ENCODE peak calls at places on chromosomes 11 and 22, in five cellular contexts. One of them, this sample, is unnamed.

GRCh38 chr22:27336151-27337090 is 465.1 kb downstream of the MN1 start:
- DNase-seq in GM12865: no peak
- DNase-seq in prostate gland: no peak
- DNase-seq in ovary: no peak
- DNase-seq in DND-41: no peak
- DNase-seq in this sample: no peak

GRCh38 chr11:70524096-70524922 is 126.0 kb downstream of the CTTN start:
- DNase-seq in GM12865: peak
- DNase-seq in DND-41: no peak
- DNase-seq in ovary: no peak
- DNase-seq in prostate gland: no peak
- DNase-seq in this sample: no peak

GRCh38 chr22:32628626-32629587 is 154.3 kb downstream of the FBXO7 start:
- DNase-seq in prostate gland: no peak
- DNase-seq in GM12865: no peak
- DNase-seq in DND-41: no peak
- DNase-seq in ovary: no peak
- DNase-seq in this sample: no peak

GRCh38 chr11:134236834-134237556 is 12.5 kb downstream of the VPS26B start:
- DNase-seq in ovary: no peak
- DNase-seq in DND-41: no peak
- DNase-seq in prostate gland: no peak
- DNase-seq in GM12865: no peak
- DNase-seq in this sample: no peak

GRCh38 chr11:59755701-59756495 is 722 bp downstream of the STX3 start:
- DNase-seq in GM12865: no peak
- DNase-seq in ovary: peak
- DNase-seq in prostate gland: peak
- DNase-seq in DND-41: peak
- DNase-seq in this sample: peak

GRCh38 chr11:6323291-6323905 is 3.1 kb upstream of the CAVIN3 start:
- DNase-seq in GM12865: no peak
- DNase-seq in DND-41: no peak
- DNase-seq in prostate gland: no peak
- DNase-seq in ovary: no peak
- DNase-seq in this sample: no peak

GRCh38 chr11:127117231-127117671 is 116.7 kb upstream of the KIRREL3 start:
- DNase-seq in GM12865: no peak
- DNase-seq in ovary: no peak
- DNase-seq in DND-41: no peak
- DNase-seq in prostate gland: no peak
- DNase-seq in this sample: no peak

GRCh38 chr11:77784572-77784971 is 36.0 kb downstream of the RSF1 start:
- DNase-seq in DND-41: no peak
- DNase-seq in ovary: no peak
- DNase-seq in prostate gland: no peak
- DNase-seq in GM12865: no peak
- DNase-seq in this sample: no peak

GRCh38 chr11:3183523-3183922 is 18.4 kb upstream of the OSBPL5 start:
- DNase-seq in DND-41: no peak
- DNase-seq in prostate gland: no peak
- DNase-seq in ovary: no peak
- DNase-seq in GM12865: no peak
- DNase-seq in this sample: no peak

GRCh38 chr11:69207165-69207889 is 51.6 kb downstream of the SMIM38 start:
- DNase-seq in GM12865: no peak
- DNase-seq in prostate gland: no peak
- DNase-seq in ovary: no peak
- DNase-seq in DND-41: no peak
- DNase-seq in this sample: no peak

GRCh38 chr11:22347857-22348496 is 9.8 kb downstream of the SLC17A6 start:
- DNase-seq in DND-41: no peak
- DNase-seq in prostate gland: no peak
- DNase-seq in GM12865: no peak
- DNase-seq in ovary: no peak
- DNase-seq in this sample: no peak

GRCh38 chr11:134657631-134658030 is 245.6 kb upstream of the B3GAT1 start:
- DNase-seq in ovary: no peak
- DNase-seq in DND-41: peak
- DNase-seq in prostate gland: no peak
- DNase-seq in GM12865: no peak
- DNase-seq in this sample: no peak

GRCh38 chr11:16001899-16002426 is 354.4 kb downstream of the SOX6 start:
- DNase-seq in GM12865: peak
- DNase-seq in ovary: no peak
- DNase-seq in prostate gland: peak
- DNase-seq in DND-41: peak
- DNase-seq in this sample: peak

GRCh38 chr11:120828847-120829246 is 195.1 kb upstream of the TBCEL start:
- DNase-seq in GM12865: no peak
- DNase-seq in DND-41: no peak
- DNase-seq in ovary: no peak
- DNase-seq in prostate gland: no peak
- DNase-seq in this sample: no peak

GRCh38 chr11:41382927-41383326 is 76.5 kb downstream of the LRRC4C start:
- DNase-seq in GM12865: no peak
- DNase-seq in ovary: no peak
- DNase-seq in DND-41: no peak
- DNase-seq in prostate gland: no peak
- DNase-seq in this sample: no peak

GRCh38 chr22:23062616-23063538 is 7.4 kb upstream of the GNAZ start:
- DNase-seq in ovary: peak
- DNase-seq in prostate gland: no peak
- DNase-seq in GM12865: no peak
- DNase-seq in DND-41: peak
- DNase-seq in this sample: no peak

GRCh38 chr11:83671295-83671694 is 385.1 kb upstream of the CCDC90B start:
- DNase-seq in DND-41: no peak
- DNase-seq in ovary: no peak
- DNase-seq in GM12865: no peak
- DNase-seq in prostate gland: no peak
- DNase-seq in this sample: no peak

GRCh38 chr11:91984033-91984568 is 240.5 kb upstream of the FAT3 start:
- DNase-seq in DND-41: no peak
- DNase-seq in ovary: no peak
- DNase-seq in prostate gland: no peak
- DNase-seq in GM12865: no peak
- DNase-seq in this sample: no peak

GRCh38 chr11:116387623-116388022 is 385.2 kb downstream of the BUD13 start:
- DNase-seq in GM12865: no peak
- DNase-seq in ovary: no peak
- DNase-seq in DND-41: no peak
- DNase-seq in prostate gland: no peak
- DNase-seq in this sample: no peak

GRCh38 chr11:13105237-13105844 is 96.2 kb downstream of the RASSF10 start:
- DNase-seq in GM12865: peak
- DNase-seq in ovary: peak
- DNase-seq in DND-41: no peak
- DNase-seq in prostate gland: no peak
- DNase-seq in this sample: no peak

GRCh38 chr11:47394050-47394321 is 14.4 kb upstream of the SLC39A13 start:
- DNase-seq in GM12865: no peak
- DNase-seq in DND-41: no peak
- DNase-seq in prostate gland: no peak
- DNase-seq in ovary: no peak
- DNase-seq in this sample: no peak

GRCh38 chr11:128884703-128885338 is 6.3 kb upstream of the KCNJ5 start:
- DNase-seq in prostate gland: peak
- DNase-seq in GM12865: peak
- DNase-seq in DND-41: peak
- DNase-seq in ovary: peak
- DNase-seq in this sample: peak

GRCh38 chr22:41775338-41775737 is 25.1 kb upstream of the CCDC134 start:
- DNase-seq in GM12865: no peak
- DNase-seq in prostate gland: no peak
- DNase-seq in ovary: no peak
- DNase-seq in DND-41: no peak
- DNase-seq in this sample: no peak

GRCh38 chr11:123616505-123617198 is 37.8 kb downstream of the SCN3B start:
- DNase-seq in GM12865: no peak
- DNase-seq in prostate gland: peak
- DNase-seq in ovary: peak
- DNase-seq in DND-41: no peak
- DNase-seq in this sample: no peak

GRCh38 chr11:65132238-65132987 is 1.9 kb downstream of the SYVN1 start:
- DNase-seq in prostate gland: no peak
- DNase-seq in ovary: peak
- DNase-seq in DND-41: no peak
- DNase-seq in GM12865: peak
- DNase-seq in this sample: no peak

GRCh38 chr22:21042978-21043855 is 2.5 kb upstream of the LRRC74B start:
- DNase-seq in GM12865: no peak
- DNase-seq in DND-41: no peak
- DNase-seq in prostate gland: no peak
- DNase-seq in ovary: no peak
- DNase-seq in this sample: no peak

GRCh38 chr22:33823552-33823951 is 96.7 kb downstream of the LARGE1 start:
- DNase-seq in GM12865: no peak
- DNase-seq in prostate gland: no peak
- DNase-seq in ovary: no peak
- DNase-seq in DND-41: no peak
- DNase-seq in this sample: no peak

GRCh38 chr11:17763703-17764102 is 29.1 kb downstream of the KCNC1 start:
- DNase-seq in ovary: no peak
- DNase-seq in DND-41: no peak
- DNase-seq in prostate gland: no peak
- DNase-seq in GM12865: no peak
- DNase-seq in this sample: no peak

This sample was measured in COLO829.